ENCODE peak calls at places on chromosomes 7 and 10, in four cellular contexts. T is sigmoid colon, B is GM12878, W is breast epithelium. D is an unnamed sample. For H3K4me1 and H3K27me3, the result is how much of the 10 kb centered on the place peaks cover.

GRCh38 chr7:118583651-118584050 is 359.1 kb downstream of the ANKRD7 start:
- DNase-seq in W (no peak), B (no peak), T (no peak), D (no peak)

GRCh38 chr10:88471909-88472308 is 111.2 kb downstream of the RNLS start:
- DNase-seq in W (no peak), B (no peak), T (no peak), D (no peak)

GRCh38 chr7:31963569-31964175 is 106.5 kb downstream of the PDE1C start:
- DNase-seq in W (no peak), T (no peak), B (no peak), D (no peak)

GRCh38 chr7:32479574-32480200 is 10.5 kb downstream of the LSM5 start:
- DNase-seq in T (no peak), B (no peak), W (no peak), D (no peak)

GRCh38 chr10:90947025-90947960 is 26.4 kb upstream of the ANKRD1 start:
- DNase-seq in B (peak), T (no peak), W (no peak), D (no peak)

GRCh38 chr7:74379938-74380337 is 73.8 kb upstream of the GTF2IRD1 start:
- DNase-seq in T (peak), B (no peak), W (no peak), D (no peak)

GRCh38 chr7:721619-722248 is 4.8 kb upstream of the DNAAF5 start:
- DNase-seq in B (no peak), T (no peak), W (no peak), D (no peak)

GRCh38 chr10:96656839-96657238 is 63.5 kb downstream of the PIK3AP1 start:
- DNase-seq in W (no peak), B (no peak), T (no peak), D (no peak)

GRCh38 chr7:151917791-151918311 is 38.4 kb upstream of the GALNTL5 start:
- DNase-seq in B (no peak), T (no peak), W (no peak), D (no peak)

GRCh38 chr10:48684792-48685651 is at the start of gene WDFY4:
- DNase-seq in T (no peak), B (no peak), W (no peak), D (peak)

GRCh38 chr7:114923403-114923713 is 1.5 kb downstream of the MDFIC start:
- DNase-seq in T (no peak), B (no peak), W (no peak), D (no peak)

GRCh38 chr10:95906675-95907453 is 911 bp upstream of the CC2D2B start:
- DNase-seq in T (peak), B (peak), W (peak), D (peak)

GRCh38 chr10:80154978-80155695 is 22.6 kb downstream of the PLAC9 start:
- DNase-seq in T (no peak), B (no peak), W (no peak), D (no peak)

GRCh38 chr7:156466262-156466661 is 174.3 kb upstream of the RNF32 start:
- DNase-seq in W (no peak), B (no peak), T (no peak), D (no peak)

GRCh38 chr7:35495377-35495776 is 199.6 kb downstream of the HERPUD2 start:
- DNase-seq in B (no peak), W (no peak), T (no peak), D (no peak)

GRCh38 chr10:128751284-128751683 is 625.1 kb upstream of the MKI67 start:
- DNase-seq in T (no peak), B (no peak), W (no peak), D (no peak)

GRCh38 chr10:122019414-122019975 is 30.5 kb downstream of the TACC2 start:
- DNase-seq in W (peak), T (no peak), B (no peak), D (no peak)
- TF ChIP-seq POLR2AphosphoS5 in W (no peak), T (no peak), B (no peak), D (no peak)

DNA sequence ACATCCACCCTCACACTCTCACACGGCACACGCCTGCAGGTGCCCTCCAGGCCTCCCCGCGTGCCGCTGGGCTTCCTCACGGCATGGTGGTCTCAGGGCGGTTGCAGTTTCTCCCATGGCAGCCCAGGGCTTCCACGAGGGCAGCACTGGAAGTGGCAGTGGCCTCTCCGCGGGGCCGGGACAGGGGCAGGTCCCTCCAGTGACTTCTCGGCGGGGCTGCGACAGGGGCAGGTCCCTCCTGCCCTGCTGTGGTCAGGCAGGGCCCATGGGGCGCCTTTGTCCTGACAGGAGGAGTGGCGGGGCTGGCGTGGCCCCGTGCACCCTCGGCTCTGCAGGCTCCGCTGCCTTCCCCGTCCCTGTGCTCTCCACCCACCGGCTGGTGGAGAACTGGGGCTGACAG is 19.0 kb downstream of the PWWP2B start:
- DNase-seq in W (no peak), B (no peak), T (no peak), D (peak)
- H3K4me1 ChIP-seq in W (under half), B (under half), T (half or more), D (half or more)

DNA sequence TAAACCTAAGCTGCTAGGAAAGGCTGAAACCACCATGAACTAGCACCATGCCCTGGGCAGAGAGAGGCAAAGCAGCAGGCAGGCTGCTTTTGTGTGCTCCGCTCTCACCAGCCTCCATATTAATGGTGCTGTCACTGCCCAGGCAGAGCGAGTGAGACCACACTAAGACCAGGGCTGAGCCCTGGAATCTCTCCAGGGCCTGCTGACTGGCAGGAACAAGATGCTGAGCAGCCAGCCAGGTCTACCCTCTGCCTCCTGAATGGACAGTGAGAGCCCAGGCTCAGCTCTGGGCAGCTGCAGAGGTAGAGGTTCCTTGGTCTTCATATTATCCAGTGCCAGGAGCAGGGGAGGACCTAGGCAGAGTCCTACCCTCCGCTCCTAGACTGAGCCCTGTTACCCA is 1.6 kb upstream of the CRHR2 start:
- DNase-seq in B (no peak), T (no peak), W (no peak), D (no peak)
- H3K27me3 ChIP-seq in B (under half), T (half or more), W (under half), D (under half)

DNA sequence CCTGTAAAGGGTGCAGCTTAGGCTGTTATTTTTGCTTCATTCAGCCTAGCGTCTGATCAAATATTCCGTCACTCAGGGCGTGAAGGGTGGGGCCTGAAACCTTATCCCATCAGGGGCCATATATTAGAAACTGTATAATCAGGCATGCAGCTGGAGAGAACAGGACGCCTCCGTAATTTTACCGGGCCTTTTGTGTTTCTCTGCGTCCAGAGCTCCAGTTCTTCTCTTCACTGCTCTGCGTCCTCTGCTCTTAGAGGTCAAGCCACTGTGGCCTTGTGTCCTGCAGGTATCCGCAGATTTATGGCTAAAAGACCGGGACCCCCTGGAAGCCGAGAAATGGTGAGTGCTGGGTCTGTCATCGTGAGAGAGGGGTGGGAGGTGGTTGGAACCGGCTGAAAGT is at the start of gene ZNF735:
- DNase-seq in B (no peak), W (no peak), T (no peak), D (no peak)
- TF ChIP-seq POLR2AphosphoS5 in B (no peak), W (no peak), T (no peak), D (no peak)

GRCh38 chr7:2906197-2906931 is 62.3 kb upstream of the GNA12 start:
- DNase-seq in T (no peak), B (no peak), W (no peak), D (no peak)
- H3K4me1 ChIP-seq in T (under half), B (under half), W (under half), D (under half)

DNA sequence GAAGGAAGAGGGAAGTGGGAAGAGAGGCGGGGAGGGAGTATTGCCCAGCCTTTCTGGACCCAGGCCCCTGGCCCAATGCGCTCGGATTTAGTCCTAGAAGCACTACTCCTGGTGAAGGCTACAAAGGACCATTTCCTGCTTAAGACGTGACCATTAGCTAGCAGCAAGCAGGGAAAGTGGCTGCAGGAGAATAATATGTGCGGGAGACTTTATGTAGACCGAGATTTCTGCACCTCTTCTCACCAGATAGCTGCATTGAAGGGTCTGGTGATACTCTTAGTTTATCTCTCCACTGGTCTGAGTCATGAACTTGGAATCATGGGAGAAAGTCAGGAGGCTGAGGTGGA is 3.1 kb downstream of the VAX1 start:
- DNase-seq in W (no peak), T (no peak), B (no peak), D (no peak)
- H3K27me3 ChIP-seq in W (under half), T (half or more), B (under half), D (half or more)

DNA sequence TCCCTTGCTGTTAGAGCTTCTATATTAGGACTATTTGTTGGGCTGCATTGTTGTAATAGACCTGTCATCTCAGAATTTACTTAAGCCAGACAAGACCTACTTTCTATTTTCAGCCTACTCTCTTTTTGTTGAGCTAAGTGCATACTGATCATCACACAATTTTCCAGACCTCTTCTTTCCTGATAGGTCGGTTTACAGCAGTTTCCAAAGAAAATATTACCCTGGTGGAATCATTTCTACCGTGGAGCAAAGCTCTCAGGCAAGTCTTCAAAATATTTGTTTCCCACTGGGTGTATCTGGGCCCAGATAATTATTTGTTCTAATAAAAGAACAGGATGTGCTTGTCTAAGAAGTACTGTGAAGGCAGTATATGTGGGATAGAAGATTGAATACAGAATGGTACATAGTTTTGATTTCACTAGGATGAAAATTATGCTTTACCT is 412.0 kb upstream of the KLF6 start:
- DNase-seq in T (no peak), B (no peak), W (no peak), D (no peak)
- TF ChIP-seq POLR2AphosphoS5 in T (peak), B (no peak), W (no peak), D (no peak)

GRCh38 chr10:72334832-72335393 is 19.8 kb downstream of the DNAJB12 start:
- DNase-seq in T (peak), W (peak), B (peak), D (peak)
- H3K4me1 ChIP-seq in T (half or more), W (under half), B (half or more), D (half or more)

DNA sequence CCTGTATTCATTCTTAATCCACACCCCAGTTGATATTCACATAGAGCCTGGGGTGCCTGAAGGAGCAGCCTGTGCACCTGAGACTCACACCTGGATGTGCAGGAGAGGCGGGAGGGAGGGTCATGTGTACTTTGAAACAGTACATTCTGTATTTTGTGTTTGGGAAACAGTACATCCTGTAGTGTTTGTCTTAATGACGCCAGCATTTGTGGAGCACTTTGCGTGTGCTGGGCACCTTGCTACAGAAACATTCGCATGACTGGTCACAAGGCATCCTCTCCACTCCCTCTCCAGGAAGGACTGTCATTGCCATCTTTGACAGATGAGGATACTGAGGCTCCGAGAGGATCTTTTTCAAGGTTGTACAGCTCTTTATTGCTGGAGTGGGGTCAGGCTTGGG is 132.1 kb downstream of the TACC2 start:
- DNase-seq in T (no peak), W (no peak), B (no peak), D (no peak)
- H3K27me3 ChIP-seq in T (under half), W (under half), B (under half), D (under half)

D was measured in spleen.